ENCODE peak calls at places on chromosomes 1 and 21, in nine cellular contexts. One of them, this sample, is unnamed.

GRCh38 chr21:44391345-44392091 is 38.1 kb downstream of the TRPM2 start:
- DNase-seq in Peyer's patch: peak; percentile 38
- DNase-seq in colonic mucosa: peak; percentile 40
- DNase-seq in uterus: no peak
- DNase-seq in lower lobe of right lung: peak; percentile 82
- DNase-seq in CD8-positive, alpha-beta memory T cell: no peak
- DNase-seq in HepG2: no peak
- DNase-seq in hepatocyte: no peak
- DNase-seq in esophagus muscularis mucosa: no peak
- DNase-seq in this sample: no peak

GRCh38 chr21:33212159-33212851 is 17.4 kb upstream of the IFNAR2 start:
- DNase-seq in uterus: no peak
- DNase-seq in HepG2: no peak
- DNase-seq in lower lobe of right lung: no peak
- DNase-seq in colonic mucosa: no peak
- DNase-seq in CD8-positive, alpha-beta memory T cell: peak; percentile 37
- DNase-seq in hepatocyte: peak; percentile 56
- DNase-seq in Peyer's patch: no peak
- DNase-seq in esophagus muscularis mucosa: peak; percentile 77
- DNase-seq in this sample: no peak

GRCh38 chr1:51575406-51576084 is 41.3 kb upstream of the OSBPL9 start:
- DNase-seq in HepG2: no peak
- DNase-seq in colonic mucosa: no peak
- DNase-seq in hepatocyte: no peak
- DNase-seq in esophagus muscularis mucosa: no peak
- DNase-seq in CD8-positive, alpha-beta memory T cell: no peak
- DNase-seq in lower lobe of right lung: no peak
- DNase-seq in uterus: no peak
- DNase-seq in Peyer's patch: no peak
- DNase-seq in this sample: no peak

GRCh38 chr21:31498985-31499384 is 154.9 kb upstream of the TIAM1 start:
- DNase-seq in HepG2: no peak
- DNase-seq in lower lobe of right lung: no peak
- DNase-seq in hepatocyte: no peak
- DNase-seq in CD8-positive, alpha-beta memory T cell: no peak
- DNase-seq in Peyer's patch: no peak
- DNase-seq in esophagus muscularis mucosa: no peak
- DNase-seq in uterus: no peak
- DNase-seq in colonic mucosa: no peak
- DNase-seq in this sample: no peak

GRCh38 chr1:59815892-59816291 is 1.1 kb downstream of the HOOK1 start:
- DNase-seq in lower lobe of right lung: no peak
- DNase-seq in HepG2: peak; percentile 18
- DNase-seq in colonic mucosa: no peak
- DNase-seq in CD8-positive, alpha-beta memory T cell: no peak
- DNase-seq in Peyer's patch: no peak
- DNase-seq in esophagus muscularis mucosa: no peak
- DNase-seq in uterus: no peak
- DNase-seq in hepatocyte: peak; percentile 10
- DNase-seq in this sample: no peak

GRCh38 chr1:2124446-2125198 is 70.0 kb downstream of the FAAP20 start:
- DNase-seq in lower lobe of right lung: peak; percentile 34
- DNase-seq in HepG2: no peak
- DNase-seq in uterus: no peak
- DNase-seq in Peyer's patch: no peak
- DNase-seq in CD8-positive, alpha-beta memory T cell: no peak
- DNase-seq in hepatocyte: no peak
- DNase-seq in esophagus muscularis mucosa: no peak
- DNase-seq in colonic mucosa: no peak
- DNase-seq in this sample: no peak

GRCh38 chr1:234889643-234890042 is 239.0 kb downstream of the TOMM20 start:
- DNase-seq in hepatocyte: no peak
- DNase-seq in colonic mucosa: no peak
- DNase-seq in esophagus muscularis mucosa: no peak
- DNase-seq in uterus: no peak
- DNase-seq in Peyer's patch: no peak
- DNase-seq in lower lobe of right lung: no peak
- DNase-seq in CD8-positive, alpha-beta memory T cell: no peak
- DNase-seq in HepG2: no peak
- DNase-seq in this sample: no peak

GRCh38 chr1:218804014-218804785 is 369.5 kb upstream of the LYPLAL1 start:
- DNase-seq in colonic mucosa: no peak
- DNase-seq in uterus: no peak
- DNase-seq in esophagus muscularis mucosa: no peak
- DNase-seq in CD8-positive, alpha-beta memory T cell: no peak
- DNase-seq in Peyer's patch: no peak
- DNase-seq in HepG2: no peak
- DNase-seq in lower lobe of right lung: no peak
- DNase-seq in hepatocyte: no peak
- DNase-seq in this sample: no peak

GRCh38 chr1:113676524-113676923 is 82.8 kb downstream of the PHTF1 start:
- DNase-seq in CD8-positive, alpha-beta memory T cell: no peak
- DNase-seq in colonic mucosa: no peak
- DNase-seq in hepatocyte: no peak
- DNase-seq in esophagus muscularis mucosa: no peak
- DNase-seq in Peyer's patch: no peak
- DNase-seq in uterus: no peak
- DNase-seq in HepG2: no peak
- DNase-seq in lower lobe of right lung: no peak
- DNase-seq in this sample: no peak

GRCh38 chr1:18901952-18902522 is 318 bp downstream of the ALDH4A1 start:
- DNase-seq in colonic mucosa: no peak
- DNase-seq in lower lobe of right lung: no peak
- DNase-seq in Peyer's patch: peak; percentile 20
- DNase-seq in hepatocyte: no peak
- DNase-seq in uterus: peak; percentile 34
- DNase-seq in CD8-positive, alpha-beta memory T cell: no peak
- DNase-seq in esophagus muscularis mucosa: no peak
- DNase-seq in HepG2: no peak
- DNase-seq in this sample: no peak

GRCh38 chr1:25922633-25923567 is 16.7 kb upstream of the STMN1 start:
- DNase-seq in CD8-positive, alpha-beta memory T cell: peak; percentile 65
- DNase-seq in lower lobe of right lung: peak; percentile 78
- DNase-seq in uterus: peak; percentile 43
- DNase-seq in Peyer's patch: peak; percentile 29
- DNase-seq in hepatocyte: peak; percentile 45
- DNase-seq in HepG2: no peak
- DNase-seq in colonic mucosa: peak; percentile 47
- DNase-seq in esophagus muscularis mucosa: no peak
- DNase-seq in this sample: peak; percentile 63

GRCh38 chr1:47562147-47562546 is 124.3 kb downstream of the FOXD2 start:
- DNase-seq in uterus: no peak
- DNase-seq in colonic mucosa: no peak
- DNase-seq in HepG2: no peak
- DNase-seq in lower lobe of right lung: no peak
- DNase-seq in esophagus muscularis mucosa: no peak
- DNase-seq in hepatocyte: no peak
- DNase-seq in Peyer's patch: no peak
- DNase-seq in CD8-positive, alpha-beta memory T cell: no peak
- DNase-seq in this sample: no peak

GRCh38 chr1:26378088-26378878 is 5.7 kb upstream of the ZNF683 start:
- DNase-seq in hepatocyte: peak; percentile 69
- DNase-seq in esophagus muscularis mucosa: no peak
- DNase-seq in Peyer's patch: peak; percentile 54
- DNase-seq in HepG2: no peak
- DNase-seq in lower lobe of right lung: peak; percentile 60
- DNase-seq in colonic mucosa: peak; percentile 38
- DNase-seq in CD8-positive, alpha-beta memory T cell: peak; percentile 79
- DNase-seq in uterus: no peak
- DNase-seq in this sample: no peak

GRCh38 chr1:218468707-218469106 is 123.6 kb downstream of the TGFB2 start:
- DNase-seq in esophagus muscularis mucosa: no peak
- DNase-seq in HepG2: no peak
- DNase-seq in colonic mucosa: no peak
- DNase-seq in CD8-positive, alpha-beta memory T cell: no peak
- DNase-seq in uterus: no peak
- DNase-seq in Peyer's patch: no peak
- DNase-seq in hepatocyte: no peak
- DNase-seq in lower lobe of right lung: no peak
- DNase-seq in this sample: no peak

GRCh38 chr1:175178056-175178455 is 14.5 kb downstream of the KIAA0040 start:
- DNase-seq in hepatocyte: no peak
- DNase-seq in uterus: no peak
- DNase-seq in esophagus muscularis mucosa: no peak
- DNase-seq in colonic mucosa: no peak
- DNase-seq in lower lobe of right lung: no peak
- DNase-seq in Peyer's patch: no peak
- DNase-seq in CD8-positive, alpha-beta memory T cell: no peak
- DNase-seq in HepG2: no peak
- DNase-seq in this sample: no peak

GRCh38 chr1:68496680-68497357 is at the start of gene DEPDC1:
- DNase-seq in CD8-positive, alpha-beta memory T cell: peak; percentile 33
- DNase-seq in colonic mucosa: peak; percentile 96
- DNase-seq in uterus: peak; percentile 91
- DNase-seq in esophagus muscularis mucosa: peak; percentile 97
- DNase-seq in Peyer's patch: peak; percentile 71
- DNase-seq in lower lobe of right lung: peak; percentile 97
- DNase-seq in hepatocyte: peak; percentile 97
- DNase-seq in HepG2: peak; percentile 86
- DNase-seq in this sample: peak; percentile 94

GRCh38 chr1:153611356-153611755 is 1.6 kb downstream of the S100A16 start:
- DNase-seq in colonic mucosa: no peak
- DNase-seq in HepG2: no peak
- DNase-seq in hepatocyte: no peak
- DNase-seq in esophagus muscularis mucosa: no peak
- DNase-seq in lower lobe of right lung: no peak
- DNase-seq in CD8-positive, alpha-beta memory T cell: no peak
- DNase-seq in Peyer's patch: no peak
- DNase-seq in uterus: no peak
- DNase-seq in this sample: no peak
- H3K4me3 ChIP-seq in colonic mucosa: peak overlapping the region; percentile 63
- H3K4me3 ChIP-seq in HepG2: peak overlapping the region; percentile 76
- H3K4me3 ChIP-seq in hepatocyte: no peak overlapping the region
- H3K4me3 ChIP-seq in esophagus muscularis mucosa: peak overlapping the region; percentile 69
- H3K4me3 ChIP-seq in lower lobe of right lung: peak overlapping the region; percentile 62
- H3K4me3 ChIP-seq in CD8-positive, alpha-beta memory T cell: no peak overlapping the region
- H3K4me3 ChIP-seq in Peyer's patch: peak overlapping the region; percentile 76
- H3K4me3 ChIP-seq in uterus: peak overlapping the region; percentile 66
- H3K4me3 ChIP-seq in this sample: no peak overlapping the region

GRCh38 chr1:119009300-119009660 is 21.1 kb upstream of the TBX15 start:
- DNase-seq in lower lobe of right lung: no peak
- DNase-seq in HepG2: no peak
- DNase-seq in hepatocyte: no peak
- DNase-seq in CD8-positive, alpha-beta memory T cell: no peak
- DNase-seq in Peyer's patch: no peak
- DNase-seq in colonic mucosa: no peak
- DNase-seq in esophagus muscularis mucosa: no peak
- DNase-seq in uterus: no peak
- DNase-seq in this sample: no peak

GRCh38 chr1:119008483-119009299 is 20.5 kb upstream of the TBX15 start:
- DNase-seq in CD8-positive, alpha-beta memory T cell: no peak
- DNase-seq in hepatocyte: peak; percentile 61
- DNase-seq in colonic mucosa: peak; percentile 49
- DNase-seq in esophagus muscularis mucosa: no peak
- DNase-seq in HepG2: peak; percentile 44
- DNase-seq in uterus: no peak
- DNase-seq in Peyer's patch: no peak
- DNase-seq in lower lobe of right lung: no peak
- DNase-seq in this sample: peak; percentile 50

GRCh38 chr1:119010201-119010600 is 22.1 kb upstream of the TBX15 start:
- DNase-seq in uterus: no peak
- DNase-seq in colonic mucosa: no peak
- DNase-seq in lower lobe of right lung: no peak
- DNase-seq in esophagus muscularis mucosa: no peak
- DNase-seq in hepatocyte: no peak
- DNase-seq in HepG2: no peak
- DNase-seq in Peyer's patch: no peak
- DNase-seq in CD8-positive, alpha-beta memory T cell: no peak
- DNase-seq in this sample: no peak

GRCh38 chr1:119012383-119012782 is 24.2 kb upstream of the TBX15 start:
- DNase-seq in esophagus muscularis mucosa: peak; percentile 39
- DNase-seq in Peyer's patch: no peak
- DNase-seq in CD8-positive, alpha-beta memory T cell: no peak
- DNase-seq in colonic mucosa: no peak
- DNase-seq in HepG2: no peak
- DNase-seq in hepatocyte: no peak
- DNase-seq in uterus: no peak
- DNase-seq in lower lobe of right lung: no peak
- DNase-seq in this sample: no peak

GRCh38 chr1:119011706-119012105 is 23.6 kb upstream of the TBX15 start:
- DNase-seq in colonic mucosa: no peak
- DNase-seq in Peyer's patch: no peak
- DNase-seq in HepG2: no peak
- DNase-seq in hepatocyte: no peak
- DNase-seq in lower lobe of right lung: no peak
- DNase-seq in esophagus muscularis mucosa: peak; percentile 31
- DNase-seq in uterus: no peak
- DNase-seq in CD8-positive, alpha-beta memory T cell: no peak
- DNase-seq in this sample: no peak
- H3K36me3 ChIP-seq in colonic mucosa: no peaks in the 10 kb centered on the region
- H3K36me3 ChIP-seq in Peyer's patch: no peaks in the 10 kb centered on the region
- H3K36me3 ChIP-seq in HepG2: no peaks in the 10 kb centered on the region
- H3K36me3 ChIP-seq in hepatocyte: no peaks in the 10 kb centered on the region
- H3K36me3 ChIP-seq in lower lobe of right lung: no peaks in the 10 kb centered on the region
- H3K36me3 ChIP-seq in esophagus muscularis mucosa: no peaks in the 10 kb centered on the region
- H3K36me3 ChIP-seq in uterus: no peaks in the 10 kb centered on the region
- H3K36me3 ChIP-seq in CD8-positive, alpha-beta memory T cell: no peaks in the 10 kb centered on the region
- H3K36me3 ChIP-seq in this sample: no peaks in the 10 kb centered on the region

GRCh38 chr21:15732996-15733329 is 3.2 kb downstream of the USP25 start:
- DNase-seq in lower lobe of right lung: no peak
- DNase-seq in HepG2: no peak
- DNase-seq in esophagus muscularis mucosa: no peak
- DNase-seq in CD8-positive, alpha-beta memory T cell: no peak
- DNase-seq in hepatocyte: no peak
- DNase-seq in colonic mucosa: no peak
- DNase-seq in Peyer's patch: no peak
- DNase-seq in uterus: no peak
- DNase-seq in this sample: no peak
- H3K4me1 ChIP-seq in lower lobe of right lung: peaks cover 61% of the 10 kb centered on the region
- H3K4me1 ChIP-seq in HepG2: peaks cover 27% of the 10 kb centered on the region
- H3K4me1 ChIP-seq in esophagus muscularis mucosa: peaks cover 27% of the 10 kb centered on the region
- H3K4me1 ChIP-seq in CD8-positive, alpha-beta memory T cell: peaks cover 60% of the 10 kb centered on the region
- H3K4me1 ChIP-seq in hepatocyte: peaks cover 26% of the 10 kb centered on the region
- H3K4me1 ChIP-seq in colonic mucosa: peaks cover 4% of the 10 kb centered on the region
- H3K4me1 ChIP-seq in Peyer's patch: peaks cover 27% of the 10 kb centered on the region
- H3K4me1 ChIP-seq in uterus: peaks cover 7% of the 10 kb centered on the region
- H3K4me1 ChIP-seq in this sample: no peaks in the 10 kb centered on the region

DNA sequence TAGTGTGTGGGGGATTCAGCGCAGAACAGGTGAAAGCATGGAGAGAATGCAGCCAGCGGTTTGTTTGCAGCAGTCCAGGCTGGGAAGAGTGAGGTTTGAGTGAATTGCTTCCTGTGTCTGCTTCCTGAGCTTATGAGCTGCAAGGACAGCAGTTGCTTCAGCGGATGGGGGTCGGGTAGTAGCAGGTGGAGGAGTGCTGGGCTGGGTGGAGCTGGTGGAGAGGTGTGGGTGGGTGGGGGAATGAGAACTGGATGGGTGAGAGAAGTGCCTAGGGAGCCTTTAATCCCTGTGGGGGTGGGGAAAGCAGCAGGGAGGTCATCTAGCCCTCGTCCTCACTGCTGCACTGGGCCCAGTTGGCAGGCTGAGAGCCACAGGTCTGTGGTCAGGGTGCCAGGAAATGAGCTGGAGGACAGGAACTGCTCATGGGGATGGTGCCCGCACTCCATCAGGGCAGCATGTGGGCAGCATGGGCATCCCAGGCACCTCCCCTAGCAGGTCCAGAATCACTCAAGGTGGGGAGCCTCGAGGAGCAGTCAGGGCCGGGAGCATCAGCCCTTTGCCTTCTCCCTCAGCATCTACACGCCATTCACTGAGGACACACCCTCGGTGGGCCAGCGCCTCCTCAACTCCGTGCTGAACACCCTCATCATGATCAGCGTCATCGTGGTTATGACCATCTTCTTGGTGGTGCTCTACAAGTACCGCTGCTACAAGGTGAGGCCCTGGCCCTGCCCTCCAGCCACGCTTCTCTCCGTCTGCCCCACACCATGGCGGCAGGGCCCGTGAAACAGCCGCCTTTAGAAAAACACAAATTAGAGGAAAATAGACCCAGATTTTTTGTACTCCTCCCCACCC is 14.8 kb downstream of the PSEN2 start:
- DNase-seq in CD8-positive, alpha-beta memory T cell: peak; percentile 8
- DNase-seq in esophagus muscularis mucosa: no peak
- DNase-seq in Peyer's patch: no peak
- DNase-seq in colonic mucosa: no peak
- DNase-seq in uterus: no peak
- DNase-seq in lower lobe of right lung: no peak
- DNase-seq in HepG2: no peak
- DNase-seq in hepatocyte: no peak
- DNase-seq in this sample: no peak
- H3K4me3 ChIP-seq in CD8-positive, alpha-beta memory T cell: no peak overlapping the region
- H3K4me3 ChIP-seq in esophagus muscularis mucosa: no peak overlapping the region
- H3K4me3 ChIP-seq in Peyer's patch: no peak overlapping the region
- H3K4me3 ChIP-seq in colonic mucosa: no peak overlapping the region
- H3K4me3 ChIP-seq in uterus: no peak overlapping the region
- H3K4me3 ChIP-seq in lower lobe of right lung: no peak overlapping the region
- H3K4me3 ChIP-seq in HepG2: no peak overlapping the region
- H3K4me3 ChIP-seq in hepatocyte: no peak overlapping the region
- H3K4me3 ChIP-seq in this sample: no peak overlapping the region

This sample was measured in BE2C.